ENCODE peak calls at places on chromosomes 4 and X, in six cellular contexts. Z is MM.1S, T is HCT116, R is fibroblast of lung, S is HepG2, L is endothelial cell of umbilical vein. J is an unnamed sample.

GRCh38 chr4:71229477-71230257 is 109.2 kb upstream of the SLC4A4 start:
- DNase-seq in R (peak; percentile 50), L (peak; percentile 13), S (peak; percentile 5), Z (peak; percentile 25), T (peak; percentile 7), J (peak; percentile 13)

GRCh38 chrX:107738768-107739167 is 36.8 kb downstream of the TSC22D3 start:
- DNase-seq in T (no peak), L (no peak), Z (no peak), R (no peak), S (no peak), J (no peak)

GRCh38 chr4:68184923-68185322 is 55.3 kb upstream of the TMPRSS11F start:
- DNase-seq in Z (no peak), L (no peak), R (no peak), S (no peak), T (no peak), J (no peak)

GRCh38 chr4:113350576-113350975 is 301.1 kb downstream of the ANK2 start:
- DNase-seq in T (no peak), Z (peak; percentile 64), S (no peak), L (no peak), R (no peak), J (peak; percentile 32)

GRCh38 chrX:109553862-109554261 is 17.2 kb downstream of the NXT2 start:
- DNase-seq in R (no peak), T (no peak), L (no peak), S (no peak), Z (no peak), J (no peak)

GRCh38 chr4:54473077-54473545 is 184.6 kb upstream of the KIT start:
- DNase-seq in Z (no peak), L (no peak), R (no peak), T (no peak), S (peak; percentile 59), J (no peak)

GRCh38 chrX:989959-990510 is 222.4 kb downstream of the CRLF2 start:
- DNase-seq in L (no peak), S (no peak), T (peak; percentile 78), Z (peak; percentile 71), R (peak; percentile 95), J (no peak)

GRCh38 chr4:108619372-108620100 is 840 bp upstream of the RPL34 start:
- DNase-seq in T (no peak), R (no peak), S (no peak), Z (no peak), L (no peak), J (peak; percentile 65)

GRCh38 chr4:143289370-143289769 is 47.3 kb upstream of the GAB1 start:
- DNase-seq in L (no peak), R (no peak), S (no peak), T (no peak), Z (no peak), J (no peak)

GRCh38 chrX:13180807-13181206 is 136.4 kb upstream of the FAM9C start:
- DNase-seq in R (peak; percentile 79), L (no peak), S (no peak), T (no peak), Z (no peak), J (no peak)

GRCh38 chrX:54182194-54182863 is 725 bp downstream of the FAM120C start:
- DNase-seq in Z (peak; percentile 56), S (peak; percentile 18), L (peak; percentile 47), R (peak; percentile 38), T (peak; percentile 27), J (peak; percentile 69)

GRCh38 chrX:49247346-49247745 is 12.1 kb downstream of the CCDC22 start:
- DNase-seq in L (no peak), T (no peak), S (no peak), R (no peak), Z (no peak), J (no peak)

GRCh38 chrX:9431281-9431680 is 33.6 kb upstream of the TBL1X start:
- DNase-seq in Z (no peak), L (no peak), S (no peak), R (no peak), T (no peak), J (no peak)
- H3K27ac ChIP-seq in Z (no peak overlapping the region), L (no peak overlapping the region), S (no peak overlapping the region), R (no peak overlapping the region), T (no peak overlapping the region), J (no peak overlapping the region)

DNA sequence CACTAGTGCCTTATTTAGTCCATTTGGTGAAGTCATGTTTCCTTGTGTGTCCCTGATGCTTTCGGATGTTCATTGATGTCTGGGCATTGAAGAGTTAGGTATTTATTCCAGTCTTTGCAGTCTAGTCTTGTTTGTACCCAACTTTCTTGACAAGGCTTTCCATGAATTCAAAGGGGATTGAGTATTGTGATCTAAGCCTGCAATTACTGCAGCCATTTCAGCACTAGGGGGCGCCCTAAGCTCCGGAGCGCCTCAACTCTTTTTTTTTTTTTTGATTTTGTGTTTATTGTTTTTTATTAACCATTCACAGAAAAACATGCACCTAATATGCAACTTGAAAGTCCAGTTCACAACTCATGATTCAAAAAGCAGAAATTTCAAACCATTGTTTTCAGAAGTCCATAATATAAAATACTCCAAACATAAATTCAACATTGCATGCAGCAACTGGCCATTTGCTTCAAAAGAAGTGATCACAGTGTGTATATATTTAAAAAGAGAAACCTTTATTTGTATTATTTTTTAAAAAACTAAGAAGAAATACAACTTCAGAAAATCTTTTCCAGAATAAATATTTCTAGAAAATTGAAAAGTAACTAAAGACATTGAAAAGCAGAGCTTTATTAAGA is 59.2 kb downstream of the PTPN13 start:
- DNase-seq in R (no peak), T (peak; percentile 6), Z (no peak), L (peak; percentile 21), S (peak; percentile 3), J (peak; percentile 10)
- TF ChIP-seq EZH2 in R (no peak), T (no peak), Z (no peak), L (no peak), S (no peak), J (no peak)

GRCh38 chrX:134810211-134810610 is 151.9 kb upstream of the PLAC1 start:
- DNase-seq in R (peak; percentile 25), T (no peak), L (no peak), Z (no peak), S (no peak), J (no peak)
- H3K27ac ChIP-seq in R (no peak overlapping the region), T (no peak overlapping the region), L (no peak overlapping the region), Z (no peak overlapping the region), S (no peak overlapping the region), J (no peak overlapping the region)

GRCh38 chr4:1008840-1009646 is 2.4 kb upstream of the FGFRL1 start:
- DNase-seq in R (no peak), Z (no peak), T (no peak), L (peak; percentile 25), S (no peak), J (no peak)
- TF ChIP-seq EZH2 in R (no peak), Z (no peak), T (no peak), L (peak; percentile 16), S (no peak), J (no peak)

J was measured in DND-41.